ENCODE peak calls at places on chromosomes 12 and 14, in ten cellular contexts. U is stimulated activated CD4-positive, alpha-beta T cell treated with anti-CD3 and anti-CD28 coated beads, Interleukin-2, amount 100 ng/mL, for 48 hours; J is stimulated activated effector memory CD8-positive, alpha-beta T cell treated with anti-CD3 and anti-CD28 coated beads, Interleukin-12 subunit alpha, Interleukin-12 subunit beta, amount 100 ng/mL, for 72 hours; O is lung; I is GM03348; A is heart right ventricle; X is OCI-LY7; F is natural killer cell; M is amygdala; Y is tibial artery. P is an unnamed sample.

GRCh38 chr14:52299692-52300278 is 14.3 kb upstream of the PTGER2 start:
- DNase-seq in U (no peak), J (no peak), O (no peak), I (peak; percentile 76), A (no peak), X (peak; percentile 57), F (no peak), M (no peak), Y (no peak), P (peak; percentile 51)

GRCh38 chr14:67853207-67853606 is 33.6 kb downstream of the RAD51B start:
- DNase-seq in U (no peak), J (no peak), O (no peak), I (no peak), A (no peak), X (no peak), F (no peak), M (no peak), Y (no peak), P (no peak)

GRCh38 chr14:104192146-104192882 is 53.9 kb downstream of the KIF26A start:
- DNase-seq in U (no peak), J (no peak), O (no peak), I (no peak), A (no peak), X (no peak), F (no peak), M (no peak), Y (no peak), P (no peak)

GRCh38 chr12:77049767-77050353 is 15.5 kb downstream of the E2F7 start:
- DNase-seq in U (no peak), J (no peak), O (no peak), I (peak; percentile 64), A (peak; percentile 23), X (peak; percentile 79), F (no peak), M (no peak), Y (no peak), P (peak; percentile 34)

GRCh38 chr12:22738945-22739344 is 114.0 kb downstream of the ETNK1 start:
- DNase-seq in U (no peak), J (no peak), O (no peak), I (no peak), A (no peak), X (no peak), F (no peak), M (no peak), Y (no peak), P (no peak)

GRCh38 chr12:15859136-15859535 is 23.1 kb upstream of the STRAP start:
- DNase-seq in U (no peak), J (no peak), O (no peak), I (no peak), A (no peak), X (no peak), F (no peak), M (no peak), Y (no peak), P (no peak)

GRCh38 chr12:130357729-130358330 is 20.1 kb downstream of the PIWIL1 start:
- DNase-seq in U (no peak), J (no peak), O (no peak), I (no peak), A (no peak), X (no peak), F (no peak), M (no peak), Y (no peak), P (no peak)

GRCh38 chr12:47102845-47103666 is 23.3 kb upstream of the AMIGO2 start:
- DNase-seq in U (no peak), J (no peak), O (no peak), I (peak; percentile 80), A (no peak), X (no peak), F (no peak), M (no peak), Y (no peak), P (no peak)

GRCh38 chr14:71117839-71118743 is 210.8 kb downstream of the PCNX1 start:
- DNase-seq in U (no peak), J (peak; percentile 46), O (no peak), I (peak; percentile 65), A (no peak), X (peak; percentile 24), F (no peak), M (no peak), Y (no peak), P (no peak)

GRCh38 chr12:116454950-116455447 is 104.2 kb upstream of the MAP1LC3B2 start:
- DNase-seq in U (no peak), J (no peak), O (no peak), I (peak; percentile 85), A (no peak), X (no peak), F (no peak), M (no peak), Y (no peak), P (no peak)

GRCh38 chr14:79573486-79573885 is 637.8 kb downstream of the DIO2 start:
- DNase-seq in U (no peak), J (no peak), O (no peak), I (no peak), A (no peak), X (no peak), F (no peak), M (no peak), Y (no peak), P (no peak)

GRCh38 chr14:27668531-27668930 is 1070.7 kb upstream of the NOVA1 start:
- DNase-seq in U (no peak), J (no peak), O (no peak), I (no peak), A (no peak), X (no peak), F (no peak), M (no peak), Y (no peak), P (no peak)

GRCh38 chr12:112496493-112496892 is 77.7 kb downstream of the PTPN11 start:
- DNase-seq in U (no peak), J (peak; percentile 59), O (no peak), I (no peak), A (no peak), X (no peak), F (no peak), M (no peak), Y (no peak), P (no peak)

GRCh38 chr14:86838363-86838762 is 1154.6 kb downstream of the GALC start:
- DNase-seq in U (no peak), J (no peak), O (no peak), I (no peak), A (no peak), X (no peak), F (no peak), M (no peak), Y (no peak), P (no peak)

GRCh38 chr14:69571879-69572633 is 2.6 kb downstream of the CCDC177 start:
- DNase-seq in U (peak; percentile 15), J (no peak), O (no peak), I (peak; percentile 32), A (no peak), X (peak; percentile 6), F (no peak), M (no peak), Y (no peak), P (peak; percentile 45)

GRCh38 chr14:104659764-104660523 is 29.5 kb upstream of the INF2 start:
- DNase-seq in U (no peak), J (no peak), O (no peak), I (no peak), A (no peak), X (peak; percentile 84), F (no peak), M (no peak), Y (no peak), P (no peak)

GRCh38 chr12:50546441-50547318 is 41.9 kb downstream of the DIP2B start:
- DNase-seq in U (no peak), J (no peak), O (no peak), I (no peak), A (no peak), X (no peak), F (no peak), M (no peak), Y (no peak), P (no peak)

GRCh38 chr12:65923228-65923627 is 98.9 kb downstream of the HMGA2 start:
- DNase-seq in U (no peak), J (no peak), O (no peak), I (no peak), A (no peak), X (peak; percentile 3), F (no peak), M (no peak), Y (no peak), P (peak; percentile 14)

GRCh38 chr14:69539631-69540410 is 34.9 kb downstream of the CCDC177 start:
- DNase-seq in U (no peak), J (no peak), O (peak; percentile 78), I (peak; percentile 44), A (no peak), X (no peak), F (no peak), M (no peak), Y (peak; percentile 55), P (peak; percentile 61)

GRCh38 chr14:71142375-71143038 is 235.2 kb downstream of the PCNX1 start:
- DNase-seq in U (no peak), J (peak; percentile 67), O (no peak), I (peak; percentile 84), A (no peak), X (peak; percentile 51), F (no peak), M (no peak), Y (no peak), P (peak; percentile 76)

GRCh38 chr12:47449797-47450196 is 256.0 kb downstream of the RPAP3 start:
- DNase-seq in U (no peak), J (no peak), O (no peak), I (no peak), A (no peak), X (no peak), F (no peak), M (no peak), Y (no peak), P (no peak)

GRCh38 chr14:61475316-61475715 is 153.9 kb downstream of the PRKCH start:
- DNase-seq in U (no peak), J (no peak), O (no peak), I (peak; percentile 68), A (peak; percentile 40), X (peak; percentile 91), F (no peak), M (no peak), Y (no peak), P (peak; percentile 58)

GRCh38 chr14:33646692-33647260 is 304.1 kb downstream of the EGLN3 start:
- DNase-seq in U (no peak), J (no peak), O (no peak), I (peak; percentile 8), A (no peak), X (no peak), F (no peak), M (no peak), Y (no peak), P (no peak)

GRCh38 chr12:53224897-53225634 is 6.9 kb downstream of the RARG start:
- DNase-seq in U (no peak), J (no peak), O (no peak), I (peak; percentile 58), A (no peak), X (no peak), F (no peak), M (no peak), Y (no peak), P (no peak)

GRCh38 chr12:108856428-108857157 is 790 bp downstream of the SSH1 start:
- DNase-seq in U (peak; percentile 43), J (peak; percentile 84), O (peak; percentile 66), I (peak; percentile 54), A (peak; percentile 84), X (peak; percentile 26), F (peak; percentile 70), M (no peak), Y (peak; percentile 77), P (no peak)

GRCh38 chr14:53295985-53296582 is 143.0 kb upstream of the DDHD1 start:
- DNase-seq in U (peak; percentile 25), J (no peak), O (no peak), I (peak; percentile 53), A (peak; percentile 29), X (peak; percentile 57), F (no peak), M (no peak), Y (no peak), P (no peak)

GRCh38 chr12:25071366-25071765 is 122.5 kb upstream of the BCAT1 start:
- DNase-seq in U (no peak), J (no peak), O (no peak), I (no peak), A (no peak), X (no peak), F (no peak), M (no peak), Y (no peak), P (no peak)

GRCh38 chr14:68874746-68875155 is 81.9 kb upstream of the ZFP36L1 start:
- DNase-seq in U (no peak), J (no peak), O (peak; percentile 37), I (no peak), A (no peak), X (peak; percentile 82), F (no peak), M (no peak), Y (no peak), P (no peak)

P was measured in HL-60.